ENCODE peak calls at places on chromosome 3, in four cellular contexts. N is GM12878, C is HCT116, E is K562. V is an unnamed sample.
A peak's percentile ranks its signal among the peaks of the same experiment; 100 is the strongest.

GRCh38 chr3:102532901-102533300 is 98.1 kb downstream of the ZPLD1 start:
- DNase-seq in E (no peak), N (no peak), C (no peak), V (no peak)

GRCh38 chr3:172274906-172275305 is 173.3 kb downstream of the GHSR start:
- DNase-seq in E (no peak), N (no peak), C (no peak), V (no peak)

GRCh38 chr3:94115482-94115881 is 52.6 kb downstream of the NSUN3 start:
- DNase-seq in N (no peak), C (peak; percentile 3), E (no peak), V (peak; percentile 8)

GRCh38 chr3:101381809-101382208 is 61.4 kb upstream of the IMPG2 start:
- DNase-seq in E (peak; percentile 8), N (no peak), C (peak; percentile 6), V (peak; percentile 40)

GRCh38 chr3:115885621-115886020 is 262.3 kb downstream of the GAP43 start:
- DNase-seq in N (no peak), C (no peak), E (no peak), V (no peak)

GRCh38 chr3:62044874-62045273 is 328.5 kb downstream of the FEZF2 start:
- DNase-seq in C (no peak), E (no peak), N (no peak), V (no peak)

GRCh38 chr3:188010478-188010877 is 143.5 kb upstream of the LPP start:
- DNase-seq in N (no peak), E (no peak), C (no peak), V (no peak)

GRCh38 chr3:108292465-108292864 is 3.9 kb upstream of the HHLA2 start:
- DNase-seq in C (no peak), E (no peak), N (no peak), V (no peak)

GRCh38 chr3:47848599-47849117 is 45.7 kb downstream of the DHX30 start:
- DNase-seq in E (no peak), N (no peak), C (no peak), V (no peak)

GRCh38 chr3:28907616-28908015 is 373.3 kb upstream of the RBMS3 start:
- DNase-seq in C (no peak), N (no peak), E (no peak), V (no peak)

GRCh38 chr3:117692416-117692995 is 982.9 kb downstream of the TUSC7 start:
- DNase-seq in C (no peak), N (no peak), E (no peak), V (peak; percentile 77)

GRCh38 chr3:188929138-188929537 is 242.6 kb upstream of the TPRG1 start:
- DNase-seq in C (no peak), N (no peak), E (no peak), V (no peak)

GRCh38 chr3:138267083-138267482 is 62.6 kb downstream of the NME9 start:
- DNase-seq in N (no peak), E (no peak), C (no peak), V (no peak)

GRCh38 chr3:105140899-105141367 is 225.8 kb upstream of the ALCAM start:
- DNase-seq in C (no peak), E (no peak), N (no peak), V (peak; percentile 17)

DNA sequence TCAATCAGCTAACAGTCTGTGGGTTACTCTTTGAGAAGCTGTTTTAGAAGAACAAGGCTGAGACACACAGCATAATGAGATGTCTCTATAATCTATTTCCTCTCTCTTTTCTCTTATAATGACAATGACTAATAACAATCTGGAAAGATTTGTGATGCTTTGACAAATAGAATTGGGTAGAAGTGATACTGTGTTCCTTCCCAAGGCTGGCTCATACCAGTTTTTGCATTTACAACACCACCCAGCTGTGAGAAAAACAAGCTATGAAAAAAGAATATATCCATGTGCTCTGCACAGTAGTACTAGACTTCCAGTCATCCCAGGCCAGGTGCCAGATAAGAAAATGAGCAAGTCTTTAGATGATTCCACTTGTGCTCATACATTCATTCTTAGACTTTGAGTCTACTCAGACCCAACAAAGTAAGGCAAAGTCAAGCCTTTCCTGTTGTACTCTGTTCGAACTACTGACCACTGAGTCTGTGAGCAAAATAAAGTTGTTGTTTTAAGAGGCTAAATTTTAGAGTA is 350.1 kb upstream of the POU1F1 start:
- DNase-seq in N (no peak), C (no peak), E (no peak), V (no peak)
- TF ChIP-seq MAX in N (no peak), C (no peak), E (no peak), V (no peak)

GRCh38 chr3:196356556-196356955 is 18.4 kb upstream of the TM4SF19 start:
- DNase-seq in N (no peak), E (no peak), C (no peak), V (peak; percentile 76)
- H3K27me3 ChIP-seq in N (no peaks in the 10 kb centered on the region), E (no peaks in the 10 kb centered on the region), C (no peaks in the 10 kb centered on the region), V (no peaks in the 10 kb centered on the region)

GRCh38 chr3:156353535-156353934 is 201.4 kb downstream of the SSR3 start:
- DNase-seq in C (no peak), E (no peak), N (no peak), V (no peak)
- TF ChIP-seq MAX in C (no peak), E (no peak), N (no peak), V (no peak)

GRCh38 chr3:155843569-155843968 is 10.7 kb downstream of the SLC33A1 start:
- DNase-seq in E (no peak), C (no peak), N (no peak), V (no peak)
- H3K27me3 ChIP-seq in E (no peaks in the 10 kb centered on the region), C (no peaks in the 10 kb centered on the region), N (no peaks in the 10 kb centered on the region), V (no peaks in the 10 kb centered on the region)

V was measured in endothelial cell of umbilical vein.